ENCODE peak calls at places on chromosome 6, in nine cellular contexts. V is endothelial cell, B is Panc1, X is esophagus muscularis mucosa, U is GM10248, C is AG04449, A is heart left ventricle, N is choroid plexus epithelial cell, W is HFFc6. S is an unnamed sample.

GRCh38 chr6:105991561-105992314 is 94.4 kb upstream of the PRDM1 start:
- DNase-seq in V (no peak), B (no peak), X (no peak), U (peak; percentile 42), C (no peak), A (no peak), N (peak; percentile 7), W (no peak), S (no peak)

GRCh38 chr6:11767458-11767857 is 11.1 kb downstream of the ADTRP start:
- DNase-seq in V (no peak), B (no peak), X (no peak), U (no peak), C (no peak), A (no peak), N (no peak), W (no peak), S (no peak)

GRCh38 chr6:10418862-10419748 is 4.2 kb upstream of the TFAP2A start:
- DNase-seq in V (no peak), B (no peak), X (no peak), U (peak; percentile 56), C (no peak), A (no peak), N (peak; percentile 17), W (no peak), S (no peak)

GRCh38 chr6:160962835-160963623 is 28.5 kb upstream of the MAP3K4 start:
- DNase-seq in V (no peak), B (no peak), X (peak; percentile 53), U (no peak), C (no peak), A (no peak), N (no peak), W (no peak), S (no peak)

GRCh38 chr6:159038914-159039884 is 5.6 kb downstream of the TAGAP start:
- DNase-seq in V (no peak), B (no peak), X (peak; percentile 70), U (peak; percentile 70), C (peak; percentile 19), A (no peak), N (peak; percentile 41), W (peak; percentile 44), S (no peak)

GRCh38 chr6:139698526-139699182 is 324.2 kb upstream of the CITED2 start:
- DNase-seq in V (no peak), B (no peak), X (no peak), U (no peak), C (no peak), A (no peak), N (peak; percentile 22), W (no peak), S (no peak)

GRCh38 chr6:38876470-38876869 is 161.4 kb downstream of the DNAH8 start:
- DNase-seq in V (peak; percentile 3), B (no peak), X (no peak), U (peak; percentile 10), C (no peak), A (no peak), N (peak; percentile 4), W (no peak), S (no peak)

GRCh38 chr6:117195728-117196127 is 69.6 kb upstream of the VGLL2 start:
- DNase-seq in V (no peak), B (no peak), X (no peak), U (no peak), C (no peak), A (no peak), N (no peak), W (no peak), S (no peak)

GRCh38 chr6:13014551-13015378 is 298.2 kb downstream of the PHACTR1 start:
- DNase-seq in V (peak; percentile 16), B (no peak), X (no peak), U (no peak), C (no peak), A (peak; percentile 48), N (no peak), W (no peak), S (no peak)

GRCh38 chr6:2237001-2237400 is 8.4 kb downstream of the GMDS start:
- DNase-seq in V (no peak), B (peak; percentile 51), X (no peak), U (no peak), C (peak; percentile 82), A (no peak), N (peak; percentile 83), W (peak; percentile 84), S (no peak)

GRCh38 chr6:40346241-40346640 is 240.9 kb downstream of the LRFN2 start:
- DNase-seq in V (no peak), B (no peak), X (peak; percentile 45), U (no peak), C (no peak), A (no peak), N (no peak), W (no peak), S (no peak)

GRCh38 chr6:162226810-162227209 is 500.8 kb downstream of the PRKN start:
- DNase-seq in V (no peak), B (no peak), X (no peak), U (no peak), C (no peak), A (no peak), N (no peak), W (no peak), S (no peak)

GRCh38 chr6:139373154-139373927 is 1.1 kb downstream of the CITED2 start:
- DNase-seq in V (peak; percentile 63), B (no peak), X (peak; percentile 92), U (peak; percentile 50), C (no peak), A (peak; percentile 73), N (peak; percentile 85), W (peak; percentile 84), S (no peak)

GRCh38 chr6:12538881-12539357 is 177.6 kb upstream of the PHACTR1 start:
- DNase-seq in V (no peak), B (no peak), X (no peak), U (no peak), C (no peak), A (peak; percentile 75), N (peak; percentile 84), W (no peak), S (no peak)

GRCh38 chr6:31307669-31308049 is 35.8 kb upstream of the HLA-C start:
- DNase-seq in V (no peak), B (no peak), X (no peak), U (no peak), C (no peak), A (no peak), N (no peak), W (no peak), S (no peak)

GRCh38 chr6:160382946-160383345 is 34.8 kb downstream of the SLC22A3 start:
- DNase-seq in V (no peak), B (no peak), X (no peak), U (no peak), C (no peak), A (no peak), N (no peak), W (no peak), S (no peak)

GRCh38 chr6:145651988-145652387 is 83.3 kb downstream of the EPM2A start:
- DNase-seq in V (no peak), B (no peak), X (no peak), U (no peak), C (no peak), A (no peak), N (no peak), W (no peak), S (no peak)

GRCh38 chr6:33583591-33584155 is 3.6 kb upstream of the BAK1 start:
- DNase-seq in V (peak; percentile 63), B (no peak), X (no peak), U (no peak), C (no peak), A (no peak), N (peak; percentile 39), W (no peak), S (no peak)
- TF ChIP-seq CTCF in V (peak; percentile 69), B (peak; percentile 67), X (peak; percentile 8), U (no peak), C (peak; percentile 50), A (no peak), N (peak; percentile 61), W (peak; percentile 69), S (peak; percentile 52)

DNA sequence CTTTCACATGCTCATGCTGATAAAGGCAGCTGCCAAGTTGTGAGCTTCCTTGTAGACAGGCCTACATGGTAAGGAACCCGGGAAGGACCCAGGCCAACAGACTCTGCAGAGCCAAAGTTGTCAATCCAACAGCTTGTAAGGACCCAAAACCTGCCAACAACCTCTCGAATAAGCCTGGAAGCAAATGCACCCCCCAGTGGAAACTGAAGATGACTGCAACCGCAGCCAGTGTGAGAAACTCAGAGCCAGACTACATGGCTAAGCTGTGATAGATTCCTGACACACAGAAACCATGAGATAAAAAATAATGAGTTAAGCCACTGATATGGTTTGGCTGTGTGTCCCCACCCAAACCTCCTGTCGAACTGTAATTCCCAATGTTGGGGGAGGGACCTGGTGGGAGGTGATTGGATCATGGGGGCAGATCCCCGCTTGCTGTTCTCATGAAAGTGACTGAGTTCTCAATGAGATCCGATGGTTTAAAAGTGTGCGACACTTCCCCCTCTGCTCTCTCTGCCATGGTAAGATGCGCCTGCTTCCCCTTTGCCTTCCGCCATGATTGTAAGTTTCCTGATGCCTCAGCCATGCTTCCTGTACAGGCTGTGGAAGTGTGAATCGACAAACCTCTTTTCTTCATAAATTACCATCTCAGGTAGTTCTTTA is 18.8 kb upstream of the CLPSL2 start:
- DNase-seq in V (peak; percentile 33), B (no peak), X (no peak), U (peak; percentile 68), C (no peak), A (no peak), N (peak; percentile 86), W (peak; percentile 21), S (peak; percentile 19)
- TF ChIP-seq CTCF in V (no peak), B (peak; percentile 75), X (peak; percentile 2), U (peak; percentile 48), C (peak; percentile 31), A (no peak), N (peak; percentile 83), W (peak; percentile 56), S (peak; percentile 67)

GRCh38 chr6:146898888-146899227 is 300.1 kb downstream of the ADGB start:
- DNase-seq in V (no peak), B (no peak), X (no peak), U (no peak), C (no peak), A (no peak), N (no peak), W (no peak), S (no peak)

GRCh38 chr6:146904596-146904995 is 299.6 kb upstream of the STXBP5 start:
- DNase-seq in V (no peak), B (no peak), X (no peak), U (no peak), C (no peak), A (no peak), N (no peak), W (no peak), S (no peak)

GRCh38 chr6:146902846-146903245 is 301.4 kb upstream of the STXBP5 start:
- DNase-seq in V (no peak), B (no peak), X (no peak), U (no peak), C (no peak), A (no peak), N (no peak), W (peak; percentile 28), S (no peak)

GRCh38 chr6:146905313-146905712 is 298.9 kb upstream of the STXBP5 start:
- DNase-seq in V (no peak), B (no peak), X (no peak), U (no peak), C (no peak), A (peak; percentile 29), N (peak; percentile 61), W (peak; percentile 85), S (no peak)

GRCh38 chr6:146901940-146902816 is 302.0 kb upstream of the STXBP5 start:
- DNase-seq in V (no peak), B (no peak), X (no peak), U (no peak), C (no peak), A (no peak), N (peak; percentile 51), W (peak; percentile 39), S (no peak)
- TF ChIP-seq CTCF in V (no peak), B (peak; percentile 68), X (no peak), U (no peak), C (peak; percentile 16), A (no peak), N (peak; percentile 51), W (peak; percentile 76), S (peak; percentile 74)

GRCh38 chr6:8195040-8195713 is 92.8 kb upstream of the EEF1E1 start:
- DNase-seq in V (peak; percentile 9), B (no peak), X (no peak), U (no peak), C (no peak), A (no peak), N (peak; percentile 18), W (no peak), S (no peak)
- TF ChIP-seq CTCF in V (peak; percentile 57), B (peak; percentile 37), X (no peak), U (peak; percentile 6), C (no peak), A (no peak), N (peak; percentile 22), W (peak; percentile 53), S (peak; percentile 61)